ENCODE peak calls at places on chromosomes 11 and 22, in four cellular contexts. One of them, this sample, is unnamed.

GRCh38 chr11:96483550-96483949 is 93.7 kb downstream of the JRKL start:
- DNase-seq in ascending aorta: no peak
- DNase-seq in uterus: no peak
- DNase-seq in astrocyte of the spinal cord: no peak
- DNase-seq in this sample: no peak

GRCh38 chr11:45237666-45238348 is 48.3 kb downstream of the SYT13 start:
- DNase-seq in astrocyte of the spinal cord: no peak
- DNase-seq in ascending aorta: no peak
- DNase-seq in uterus: no peak
- DNase-seq in this sample: no peak

GRCh38 chr11:79173615-79174014 is 267.2 kb downstream of the TENM4 start:
- DNase-seq in ascending aorta: no peak
- DNase-seq in astrocyte of the spinal cord: peak
- DNase-seq in uterus: peak
- DNase-seq in this sample: no peak

GRCh38 chr11:119236891-119237290 is 30.8 kb downstream of the CBL start:
- DNase-seq in astrocyte of the spinal cord: no peak
- DNase-seq in uterus: no peak
- DNase-seq in ascending aorta: no peak
- DNase-seq in this sample: no peak

GRCh38 chr11:7115775-7116174 is 27.0 kb downstream of the RBMXL2 start:
- DNase-seq in astrocyte of the spinal cord: no peak
- DNase-seq in ascending aorta: no peak
- DNase-seq in uterus: no peak
- DNase-seq in this sample: no peak

GRCh38 chr11:7019500-7020182 is 505 bp downstream of the ZNF214 start:
- DNase-seq in ascending aorta: no peak
- DNase-seq in uterus: peak
- DNase-seq in astrocyte of the spinal cord: peak
- DNase-seq in this sample: no peak

GRCh38 chr22:46071451-46072029 is 78.8 kb upstream of the PPARA start:
- DNase-seq in ascending aorta: peak
- DNase-seq in astrocyte of the spinal cord: peak
- DNase-seq in uterus: peak
- DNase-seq in this sample: peak

GRCh38 chr22:46454910-46455269 is 82.5 kb downstream of the CELSR1 start:
- DNase-seq in astrocyte of the spinal cord: peak
- DNase-seq in uterus: no peak
- DNase-seq in ascending aorta: no peak
- DNase-seq in this sample: no peak

GRCh38 chr11:105333153-105333552 is 193.6 kb upstream of the CARD18 start:
- DNase-seq in uterus: no peak
- DNase-seq in ascending aorta: no peak
- DNase-seq in astrocyte of the spinal cord: no peak
- DNase-seq in this sample: no peak

GRCh38 chr11:95933594-95933993 is 9.7 kb upstream of the MTMR2 start:
- DNase-seq in astrocyte of the spinal cord: no peak
- DNase-seq in ascending aorta: no peak
- DNase-seq in uterus: no peak
- DNase-seq in this sample: no peak

GRCh38 chr11:17479284-17480214 is 2.9 kb upstream of the ABCC8 start:
- DNase-seq in uterus: no peak
- DNase-seq in ascending aorta: no peak
- DNase-seq in astrocyte of the spinal cord: peak
- DNase-seq in this sample: no peak

GRCh38 chr11:82557274-82557673 is 176.4 kb downstream of the FAM181B start:
- DNase-seq in astrocyte of the spinal cord: no peak
- DNase-seq in ascending aorta: no peak
- DNase-seq in uterus: no peak
- DNase-seq in this sample: peak

GRCh38 chr11:17413414-17414316 is 25.2 kb upstream of the KCNJ11 start:
- DNase-seq in ascending aorta: no peak
- DNase-seq in astrocyte of the spinal cord: no peak
- DNase-seq in uterus: no peak
- DNase-seq in this sample: no peak

GRCh38 chr11:70519117-70519516 is 120.8 kb downstream of the CTTN start:
- DNase-seq in ascending aorta: no peak
- DNase-seq in astrocyte of the spinal cord: no peak
- DNase-seq in uterus: no peak
- DNase-seq in this sample: no peak

GRCh38 chr11:14907411-14908213 is 15.6 kb upstream of the CYP2R1 start:
- DNase-seq in uterus: peak
- DNase-seq in astrocyte of the spinal cord: peak
- DNase-seq in ascending aorta: no peak
- DNase-seq in this sample: peak

GRCh38 chr11:129814244-129814992 is 1.2 kb upstream of the TMEM45B start:
- DNase-seq in uterus: no peak
- DNase-seq in astrocyte of the spinal cord: no peak
- DNase-seq in ascending aorta: no peak
- DNase-seq in this sample: no peak

GRCh38 chr11:6315811-6316425 is 4.4 kb downstream of the CAVIN3 start:
- DNase-seq in uterus: peak
- DNase-seq in ascending aorta: no peak
- DNase-seq in astrocyte of the spinal cord: peak
- DNase-seq in this sample: peak

GRCh38 chr22:31603574-31603973 is 58.4 kb downstream of the PISD start:
- DNase-seq in astrocyte of the spinal cord: no peak
- DNase-seq in ascending aorta: no peak
- DNase-seq in uterus: no peak
- DNase-seq in this sample: no peak

GRCh38 chr11:47415949-47416472 is 7.6 kb downstream of the SLC39A13 start:
- DNase-seq in uterus: peak
- DNase-seq in astrocyte of the spinal cord: peak
- DNase-seq in ascending aorta: peak
- DNase-seq in this sample: peak

GRCh38 chr11:130514851-130515250 is 66.4 kb downstream of the ADAMTS15 start:
- DNase-seq in uterus: no peak
- DNase-seq in ascending aorta: no peak
- DNase-seq in astrocyte of the spinal cord: no peak
- DNase-seq in this sample: no peak

GRCh38 chr11:45617886-45618601 is 47.4 kb downstream of the CHST1 start:
- DNase-seq in uterus: no peak
- DNase-seq in astrocyte of the spinal cord: no peak
- DNase-seq in ascending aorta: no peak
- DNase-seq in this sample: no peak

GRCh38 chr11:40328890-40329617 is 1130.4 kb downstream of the LRRC4C start:
- DNase-seq in uterus: no peak
- DNase-seq in astrocyte of the spinal cord: peak
- DNase-seq in ascending aorta: peak
- DNase-seq in this sample: peak

GRCh38 chr11:111605681-111606080 is 3.4 kb downstream of the SIK2 start:
- DNase-seq in ascending aorta: no peak
- DNase-seq in astrocyte of the spinal cord: no peak
- DNase-seq in uterus: no peak
- DNase-seq in this sample: no peak

GRCh38 chr11:111602865-111603632 is 800 bp downstream of the SIK2 start:
- DNase-seq in astrocyte of the spinal cord: peak
- DNase-seq in uterus: no peak
- DNase-seq in ascending aorta: no peak
- DNase-seq in this sample: peak

GRCh38 chr11:111601979-111602864 is at the start of gene SIK2:
- DNase-seq in ascending aorta: peak
- DNase-seq in uterus: peak
- DNase-seq in astrocyte of the spinal cord: peak
- DNase-seq in this sample: peak

GRCh38 chr11:111603633-111604130 is 1.4 kb downstream of the SIK2 start:
- DNase-seq in uterus: no peak
- DNase-seq in ascending aorta: no peak
- DNase-seq in astrocyte of the spinal cord: no peak
- DNase-seq in this sample: no peak

GRCh38 chr11:111604392-111605009 is 2.3 kb downstream of the SIK2 start:
- DNase-seq in uterus: no peak
- DNase-seq in ascending aorta: no peak
- DNase-seq in astrocyte of the spinal cord: peak
- DNase-seq in this sample: no peak
- H3K4me3 ChIP-seq in uterus: peak
- H3K4me3 ChIP-seq in ascending aorta: peak
- H3K4me3 ChIP-seq in astrocyte of the spinal cord: peak
- H3K4me3 ChIP-seq in this sample: no peak

GRCh38 chr11:123211981-123212380 is 16.9 kb upstream of the CLMP start:
- DNase-seq in astrocyte of the spinal cord: no peak
- DNase-seq in ascending aorta: no peak
- DNase-seq in uterus: no peak
- DNase-seq in this sample: no peak
- H3K4me3 ChIP-seq in astrocyte of the spinal cord: no peak
- H3K4me3 ChIP-seq in ascending aorta: no peak
- H3K4me3 ChIP-seq in uterus: no peak
- H3K4me3 ChIP-seq in this sample: no peak

GRCh38 chr11:59898652-59899051 is 20.1 kb downstream of the OOSP3 start:
- DNase-seq in astrocyte of the spinal cord: no peak
- DNase-seq in ascending aorta: no peak
- DNase-seq in uterus: no peak
- DNase-seq in this sample: no peak

GRCh38 chr11:59901306-59901705 is 22.7 kb downstream of the OOSP3 start:
- DNase-seq in uterus: no peak
- DNase-seq in ascending aorta: no peak
- DNase-seq in astrocyte of the spinal cord: peak
- DNase-seq in this sample: peak

GRCh38 chr11:59899532-59899931 is 20.9 kb downstream of the OOSP3 start:
- DNase-seq in uterus: no peak
- DNase-seq in ascending aorta: no peak
- DNase-seq in astrocyte of the spinal cord: no peak
- DNase-seq in this sample: no peak

GRCh38 chr11:59894616-59895015 is 16.0 kb downstream of the OOSP3 start:
- DNase-seq in uterus: no peak
- DNase-seq in ascending aorta: no peak
- DNase-seq in astrocyte of the spinal cord: no peak
- DNase-seq in this sample: no peak

GRCh38 chr11:59898046-59898445 is 19.5 kb downstream of the OOSP3 start:
- DNase-seq in uterus: no peak
- DNase-seq in ascending aorta: no peak
- DNase-seq in astrocyte of the spinal cord: no peak
- DNase-seq in this sample: no peak
- H3K4me3 ChIP-seq in uterus: no peak
- H3K4me3 ChIP-seq in ascending aorta: no peak
- H3K4me3 ChIP-seq in astrocyte of the spinal cord: no peak
- H3K4me3 ChIP-seq in this sample: no peak

GRCh38 chr11:21893468-21893867 is 299.4 kb upstream of the ANO5 start:
- DNase-seq in ascending aorta: no peak
- DNase-seq in uterus: no peak
- DNase-seq in astrocyte of the spinal cord: no peak
- DNase-seq in this sample: no peak
- H3K4me3 ChIP-seq in ascending aorta: no peak
- H3K4me3 ChIP-seq in uterus: no peak
- H3K4me3 ChIP-seq in astrocyte of the spinal cord: no peak
- H3K4me3 ChIP-seq in this sample: no peak

GRCh38 chr22:39528681-39529486 is 3.7 kb downstream of the RPS19BP1 start:
- DNase-seq in astrocyte of the spinal cord: peak
- DNase-seq in ascending aorta: peak
- DNase-seq in uterus: peak
- DNase-seq in this sample: peak
- H3K4me3 ChIP-seq in astrocyte of the spinal cord: no peak
- H3K4me3 ChIP-seq in ascending aorta: peak
- H3K4me3 ChIP-seq in uterus: no peak
- H3K4me3 ChIP-seq in this sample: no peak

DNA sequence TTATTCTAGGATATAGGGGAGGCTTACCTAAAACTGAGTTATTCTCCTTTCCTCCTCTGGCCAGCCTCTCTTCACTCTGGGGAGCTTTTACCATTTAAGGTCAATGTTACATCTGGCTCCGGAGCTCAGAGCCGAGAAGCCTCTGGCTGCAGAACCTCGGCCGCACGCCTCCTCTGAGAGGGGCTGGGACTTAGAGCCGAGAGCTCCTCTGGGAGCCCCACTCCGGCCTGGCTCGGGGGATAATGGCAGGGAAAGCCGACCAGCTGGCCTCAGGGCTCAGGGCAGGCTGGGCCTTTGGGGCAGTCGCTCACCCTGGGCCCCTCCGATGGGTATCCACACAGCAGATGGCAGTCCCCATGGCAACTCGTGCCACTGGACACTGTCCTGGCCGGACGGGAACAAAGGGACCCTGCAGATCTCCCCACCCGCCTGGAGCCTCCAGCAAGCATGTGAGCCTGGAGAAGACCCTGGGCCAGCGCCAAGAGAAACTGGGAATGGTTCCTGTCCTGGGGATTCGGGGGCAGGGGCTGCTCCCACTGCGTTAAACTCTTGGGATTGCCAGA is at the start of gene IRAG1:
- DNase-seq in astrocyte of the spinal cord: peak
- DNase-seq in uterus: peak
- DNase-seq in ascending aorta: no peak
- DNase-seq in this sample: no peak
- H3K4me3 ChIP-seq in astrocyte of the spinal cord: peak
- H3K4me3 ChIP-seq in uterus: peak
- H3K4me3 ChIP-seq in ascending aorta: peak
- H3K4me3 ChIP-seq in this sample: no peak

GRCh38 chr11:11844272-11844671 is 2.5 kb downstream of the USP47 start:
- DNase-seq in uterus: no peak
- DNase-seq in ascending aorta: no peak
- DNase-seq in astrocyte of the spinal cord: no peak
- DNase-seq in this sample: no peak
- H3K4me3 ChIP-seq in uterus: peak
- H3K4me3 ChIP-seq in ascending aorta: peak
- H3K4me3 ChIP-seq in astrocyte of the spinal cord: peak
- H3K4me3 ChIP-seq in this sample: no peak

DNA sequence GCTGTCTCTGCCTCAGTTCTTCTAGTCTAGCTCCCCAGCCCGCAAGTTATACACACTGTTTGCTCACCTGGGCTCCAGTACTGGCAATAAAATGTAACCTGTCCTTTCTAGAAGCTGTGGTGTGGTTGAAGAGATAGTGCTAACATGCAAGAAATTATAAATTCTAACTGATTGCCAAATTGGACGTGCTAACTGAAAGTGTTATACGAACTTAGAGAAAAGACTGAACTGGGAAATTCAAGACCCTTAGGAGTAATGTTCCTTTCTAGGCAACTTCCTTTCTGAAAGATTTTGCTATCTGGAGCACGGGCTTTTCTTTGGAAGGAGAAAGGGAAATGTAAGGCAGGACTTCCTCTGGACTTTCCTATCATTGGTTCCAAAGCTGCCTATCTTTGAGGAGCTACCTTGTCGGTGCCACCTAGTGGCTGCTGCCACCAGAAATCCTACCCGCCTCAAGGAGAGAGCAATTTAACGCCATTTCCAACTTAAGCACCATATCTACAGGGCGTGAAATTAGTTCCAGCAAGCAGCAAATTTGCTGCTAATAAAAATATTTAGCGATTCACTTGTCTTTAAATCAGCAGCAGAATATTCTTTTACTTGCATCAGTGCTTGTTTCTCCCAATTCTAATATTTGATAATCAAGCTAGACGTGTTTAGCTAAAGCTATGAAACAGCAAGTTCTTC is 12.7 kb upstream of the TMEM218 start:
- DNase-seq in uterus: peak
- DNase-seq in ascending aorta: no peak
- DNase-seq in astrocyte of the spinal cord: peak
- DNase-seq in this sample: peak
- H3K4me3 ChIP-seq in uterus: no peak
- H3K4me3 ChIP-seq in ascending aorta: no peak
- H3K4me3 ChIP-seq in astrocyte of the spinal cord: no peak
- H3K4me3 ChIP-seq in this sample: no peak

GRCh38 chr11:8681837-8682218 is 637 bp downstream of the TRIM66 start:
- DNase-seq in uterus: no peak
- DNase-seq in ascending aorta: no peak
- DNase-seq in astrocyte of the spinal cord: no peak
- DNase-seq in this sample: no peak
- H3K4me3 ChIP-seq in uterus: peak
- H3K4me3 ChIP-seq in ascending aorta: peak
- H3K4me3 ChIP-seq in astrocyte of the spinal cord: peak
- H3K4me3 ChIP-seq in this sample: peak